ENCODE peak calls at places on chromosome 6, in ten cellular contexts. U, G, Q, T, C, B, E, L, H and O are unnamed samples.

GRCh38 chr6:79671605-79672266 is 40.6 kb downstream of the SH3BGRL2 start:
- DNase-seq in U (peak; percentile 60), C (peak; percentile 31), B (peak; percentile 23), L (no peak), T (peak; percentile 48), E (no peak), H (peak; percentile 21), Q (peak; percentile 38), G (no peak), O (peak; percentile 73)

GRCh38 chr6:76441850-76442249 is 369.4 kb upstream of the IMPG1 start:
- DNase-seq in G (no peak), Q (no peak), T (no peak), C (no peak), B (no peak), U (no peak), E (no peak), L (no peak), H (no peak), O (no peak)

GRCh38 chr6:142784344-142784743 is 160.6 kb downstream of the HIVEP2 start:
- DNase-seq in E (no peak), T (no peak), C (no peak), G (no peak), B (no peak), Q (no peak), L (no peak), U (no peak), H (no peak), O (no peak)

GRCh38 chr6:157653521-157653920 is 169.5 kb upstream of the SNX9 start:
- DNase-seq in B (no peak), H (no peak), T (no peak), C (no peak), L (peak; percentile 26), G (no peak), E (no peak), U (no peak), Q (no peak), O (no peak)

GRCh38 chr6:152087096-152087495 is 279.6 kb downstream of the ESR1 start:
- DNase-seq in B (no peak), C (no peak), L (no peak), G (no peak), H (no peak), E (no peak), Q (no peak), T (no peak), U (no peak), O (no peak)

GRCh38 chr6:16729183-16729696 is 32.0 kb downstream of the ATXN1 start:
- DNase-seq in U (peak; percentile 88), E (no peak), L (no peak), Q (no peak), B (no peak), C (peak; percentile 40), G (no peak), H (no peak), T (no peak), O (no peak)

GRCh38 chr6:167965602-167966539 is 31.6 kb upstream of the KIF25 start:
- DNase-seq in U (no peak), L (no peak), E (no peak), T (no peak), H (no peak), C (no peak), B (no peak), G (no peak), Q (no peak), O (no peak)

GRCh38 chr6:169527306-169527705 is 174.5 kb downstream of the WDR27 start:
- DNase-seq in T (no peak), H (no peak), C (no peak), Q (no peak), E (peak; percentile 57), U (peak; percentile 28), G (no peak), B (no peak), L (no peak), O (no peak)

GRCh38 chr6:162099685-162100084 is 627.9 kb downstream of the PRKN start:
- DNase-seq in H (no peak), T (no peak), U (peak; percentile 37), G (no peak), E (peak; percentile 86), Q (no peak), L (no peak), B (peak; percentile 9), C (peak; percentile 96), O (no peak)

GRCh38 chr6:75827163-75827562 is 78.1 kb downstream of the MYO6 start:
- DNase-seq in B (no peak), L (no peak), E (no peak), H (no peak), G (no peak), T (no peak), U (no peak), C (no peak), Q (no peak), O (no peak)

GRCh38 chr6:617485-618100 is 39.3 kb downstream of the HUS1B start:
- DNase-seq in H (no peak), E (no peak), U (no peak), B (no peak), C (no peak), L (no peak), G (no peak), Q (peak; percentile 69), T (no peak), O (peak; percentile 52)

GRCh38 chr6:3410385-3411360 is 46.2 kb downstream of the SLC22A23 start:
- DNase-seq in T (peak; percentile 48), C (peak; percentile 71), E (peak; percentile 74), H (peak; percentile 39), G (peak; percentile 58), B (peak; percentile 43), U (peak; percentile 55), L (peak; percentile 59), Q (peak; percentile 67), O (peak; percentile 24)

GRCh38 chr6:56724455-56724854 is 81.8 kb upstream of the DST start:
- DNase-seq in U (peak; percentile 92), G (no peak), B (no peak), T (no peak), E (peak; percentile 56), L (no peak), Q (no peak), H (no peak), C (peak; percentile 46), O (no peak)

GRCh38 chr6:35922139-35922554 is 1.2 kb upstream of the SRPK1 start:
- DNase-seq in L (no peak), B (no peak), H (no peak), U (no peak), T (no peak), Q (no peak), C (no peak), E (no peak), G (no peak), O (no peak)

GRCh38 chr6:147873826-147874225 is 365.3 kb downstream of the SAMD5 start:
- DNase-seq in T (no peak), E (no peak), G (no peak), Q (no peak), L (no peak), B (no peak), C (no peak), U (no peak), H (no peak), O (no peak)

GRCh38 chr6:87722831-87723726 is 21.0 kb upstream of the AKIRIN2 start:
- DNase-seq in Q (no peak), U (peak; percentile 87), H (no peak), B (no peak), C (peak; percentile 95), E (peak; percentile 87), T (peak; percentile 79), G (no peak), L (no peak), O (peak; percentile 91)

GRCh38 chr6:52839124-52840055 is 1.2 kb downstream of the GSTA5 start:
- DNase-seq in Q (peak; percentile 8), U (peak; percentile 60), G (peak; percentile 28), H (peak; percentile 12), C (peak; percentile 68), B (peak; percentile 30), L (no peak), T (no peak), E (peak; percentile 69), O (peak; percentile 50)

GRCh38 chr6:29632789-29633531 is at the start of gene GABBR1:
- DNase-seq in H (peak; percentile 18), T (peak; percentile 90), Q (peak; percentile 89), B (peak; percentile 73), E (peak; percentile 99), L (peak; percentile 94), G (peak; percentile 70), C (peak; percentile 85), U (peak; percentile 83), O (peak; percentile 65)

GRCh38 chr6:34341481-34341971 is 50.9 kb downstream of the NUDT3 start:
- DNase-seq in G (no peak), T (no peak), L (no peak), H (no peak), U (no peak), B (no peak), C (peak; percentile 64), E (peak; percentile 17), Q (no peak), O (no peak)

GRCh38 chr6:51301969-51302368 is 483.3 kb downstream of the TFAP2B start:
- DNase-seq in Q (no peak), G (no peak), E (no peak), H (no peak), C (no peak), T (no peak), L (no peak), B (no peak), U (no peak), O (no peak)

GRCh38 chr6:169093121-169093723 is 160.4 kb downstream of the THBS2 start:
- DNase-seq in L (no peak), B (no peak), E (no peak), C (no peak), Q (no peak), H (no peak), U (no peak), G (no peak), T (no peak), O (no peak)

GRCh38 chr6:113122060-113122459 is 735.1 kb upstream of the MARCKS start:
- DNase-seq in Q (no peak), T (no peak), C (peak; percentile 91), L (no peak), H (no peak), B (no peak), E (peak; percentile 61), G (no peak), U (peak; percentile 91), O (peak; percentile 95)